ENCODE peak calls at places on chromosomes 7 and 10, in nine cellular contexts. H is CD8-positive, alpha-beta T cell; T is astrocyte of the cerebellum; D is fibroblast of lung; E is DMS 273 treated with DMSO at 0.1 percent for 48 hours; X is C1 segment of cervical spinal cord; Y is dorsolateral prefrontal cortex; B is EL; I is Calu3. P is an unnamed sample.

GRCh38 chr10:99630991-99631390 is 10.8 kb upstream of the SLC25A28 start:
- DNase-seq in B (no peak), D (no peak), Y (no peak), E (no peak), H (no peak), T (no peak), I (no peak), X (no peak), P (no peak)

GRCh38 chr10:118096022-118096421 is 49.3 kb upstream of the RAB11FIP2 start:
- DNase-seq in D (no peak), H (no peak), X (no peak), T (no peak), B (no peak), Y (no peak), E (no peak), I (no peak), P (no peak)

GRCh38 chr7:106553446-106553836 is 107.5 kb downstream of the CCDC71L start:
- DNase-seq in X (no peak), B (no peak), D (no peak), T (no peak), I (no peak), H (no peak), Y (no peak), E (no peak), P (no peak)

GRCh38 chr10:16843252-16843870 is 26.1 kb upstream of the RSU1 start:
- DNase-seq in D (peak), I (peak), H (no peak), X (no peak), T (peak), E (peak), Y (no peak), B (peak), P (no peak)

GRCh38 chr7:144256112-144256511 is 8.5 kb downstream of the OR2A7 start:
- DNase-seq in D (peak), H (no peak), X (no peak), T (no peak), I (peak), E (no peak), Y (no peak), B (no peak), P (no peak)

GRCh38 chr10:49023752-49024151 is 84.1 kb upstream of the LRRC18 start:
- DNase-seq in B (no peak), X (no peak), E (no peak), D (peak), I (no peak), T (no peak), Y (no peak), H (no peak), P (no peak)

GRCh38 chr7:139490130-139490529 is 6.7 kb upstream of the KLRG2 start:
- DNase-seq in T (no peak), Y (no peak), B (no peak), X (no peak), D (no peak), I (no peak), E (no peak), H (no peak), P (no peak)

GRCh38 chr10:132048294-132048667 is 17.5 kb upstream of the JAKMIP3 start:
- DNase-seq in H (no peak), D (no peak), I (no peak), E (no peak), Y (no peak), X (no peak), B (no peak), T (no peak), P (no peak)

GRCh38 chr7:44912775-44913347 is 27.5 kb upstream of the PURB start:
- DNase-seq in D (no peak), T (no peak), Y (no peak), B (no peak), X (no peak), E (no peak), I (no peak), H (no peak), P (no peak)

GRCh38 chr10:7258948-7259523 is 151.8 kb downstream of the SFMBT2 start:
- DNase-seq in X (peak), T (peak), D (no peak), H (peak), Y (no peak), I (no peak), E (no peak), B (no peak), P (no peak)

GRCh38 chr7:749121-749520 is 22.0 kb upstream of the PRKAR1B start:
- DNase-seq in B (no peak), T (no peak), Y (peak), D (no peak), X (no peak), H (no peak), I (no peak), E (peak), P (no peak)

GRCh38 chr10:5089869-5090268 is 4.3 kb upstream of the AKR1C3 start:
- DNase-seq in H (no peak), B (peak), I (no peak), E (no peak), T (no peak), Y (no peak), X (no peak), D (peak), P (no peak)

GRCh38 chr7:1316086-1316485 is 83.4 kb downstream of the UNCX start:
- DNase-seq in D (no peak), X (no peak), Y (no peak), H (no peak), E (no peak), T (no peak), B (no peak), I (no peak), P (no peak)